ENCODE peak calls at places on chromosomes 1 and 21, in six cellular contexts. V, T, A, Y, B and J are unnamed samples.

GRCh38 chr1:184150776-184151531 is 99.4 kb downstream of the TSEN15 start:
- DNase-seq in T (no peak), Y (no peak), B (no peak), A (no peak), V (no peak), J (no peak)

GRCh38 chr1:211066781-211067384 is 67.1 kb downstream of the KCNH1 start:
- DNase-seq in T (no peak), V (no peak), B (no peak), A (no peak), Y (no peak), J (no peak)

GRCh38 chr21:44897326-44898010 is 23.2 kb downstream of the ITGB2 start:
- DNase-seq in Y (no peak), B (no peak), T (peak), V (peak), A (peak), J (no peak)

GRCh38 chr1:42419449-42419848 is 36.4 kb downstream of the ZMYND12 start:
- DNase-seq in Y (no peak), V (no peak), T (no peak), B (no peak), A (no peak), J (no peak)

GRCh38 chr1:229221106-229222019 is 49.5 kb upstream of the RAB4A start:
- DNase-seq in V (no peak), A (peak), T (no peak), B (no peak), Y (no peak), J (no peak)

GRCh38 chr1:89552481-89553194 is 28.0 kb downstream of the LRRC8B start:
- DNase-seq in A (no peak), B (no peak), V (no peak), T (no peak), Y (no peak), J (peak)

GRCh38 chr1:14142397-14143095 is 442.6 kb downstream of the PRDM2 start:
- DNase-seq in V (no peak), A (no peak), Y (no peak), B (no peak), T (no peak), J (no peak)

GRCh38 chr1:177884499-177885021 is 85.3 kb downstream of the SEC16B start:
- DNase-seq in T (no peak), V (no peak), A (no peak), B (no peak), Y (no peak), J (no peak)

GRCh38 chr1:23422313-23422877 is 2.2 kb downstream of the TCEA3 start:
- DNase-seq in A (peak), T (peak), Y (no peak), V (no peak), B (no peak), J (no peak)

GRCh38 chr21:44450999-44451398 is 4.3 kb upstream of the LRRC3 start:
- DNase-seq in T (no peak), V (no peak), B (no peak), A (no peak), Y (no peak), J (no peak)

GRCh38 chr21:45074048-45074817 is at the start of gene ADARB1:
- DNase-seq in T (peak), V (peak), Y (peak), B (peak), A (peak), J (peak)

GRCh38 chr21:44423312-44423821 is 31.9 kb upstream of the LRRC3 start:
- DNase-seq in Y (no peak), A (no peak), B (no peak), V (no peak), T (no peak), J (no peak)

GRCh38 chr1:43507296-43508295 is 23.1 kb upstream of the PTPRF start:
- DNase-seq in T (no peak), A (no peak), Y (no peak), V (no peak), B (no peak), J (no peak)

GRCh38 chr21:15722591-15723324 is 7.0 kb upstream of the USP25 start:
- DNase-seq in T (no peak), Y (no peak), V (no peak), A (peak), B (no peak), J (no peak)

GRCh38 chr21:34707876-34708325 is 39.1 kb downstream of the CLIC6 start:
- DNase-seq in Y (no peak), B (peak), A (no peak), V (no peak), T (no peak), J (peak)

GRCh38 chr1:168920456-168921094 is 185.9 kb upstream of the ATP1B1 start:
- DNase-seq in T (no peak), Y (no peak), B (no peak), V (no peak), A (peak), J (no peak)

GRCh38 chr1:19432943-19433609 is 52.3 kb downstream of the CAPZB start:
- DNase-seq in V (no peak), B (no peak), Y (no peak), A (no peak), T (no peak), J (no peak)

GRCh38 chr1:5562769-5563168 is 429.5 kb downstream of the NPHP4 start:
- DNase-seq in B (no peak), A (no peak), T (no peak), V (no peak), Y (no peak), J (no peak)

GRCh38 chr1:94917251-94917650 is 9.7 kb downstream of the CNN3 start:
- DNase-seq in A (no peak), T (no peak), Y (no peak), B (no peak), V (no peak), J (no peak)

GRCh38 chr1:41221995-41222991 is 19.8 kb downstream of the SCMH1 start:
- DNase-seq in T (no peak), V (no peak), A (no peak), Y (no peak), B (peak), J (peak)

GRCh38 chr1:203089651-203090045 is 3.8 kb upstream of the MYOG start:
- DNase-seq in V (peak), Y (no peak), T (no peak), A (peak), B (no peak), J (no peak)
- TF ChIP-seq CTCF in V (no peak), Y (no peak), T (no peak), A (no peak), B (no peak), J (no peak)

GRCh38 chr1:59643526-59643925 is 171.2 kb upstream of the HOOK1 start:
- DNase-seq in A (no peak), B (no peak), V (no peak), Y (no peak), T (no peak), J (no peak)

GRCh38 chr1:59641861-59642260 is 172.9 kb upstream of the HOOK1 start:
- DNase-seq in V (no peak), A (no peak), Y (no peak), B (no peak), T (no peak), J (no peak)

GRCh38 chr1:59635057-59635456 is 179.7 kb upstream of the HOOK1 start:
- DNase-seq in Y (no peak), A (no peak), B (no peak), T (no peak), V (no peak), J (no peak)

GRCh38 chr1:59640851-59641250 is 173.9 kb upstream of the HOOK1 start:
- DNase-seq in V (no peak), B (no peak), A (no peak), T (no peak), Y (no peak), J (no peak)

GRCh38 chr1:59638172-59638800 is 176.5 kb upstream of the HOOK1 start:
- DNase-seq in V (no peak), T (peak), A (no peak), Y (no peak), B (no peak), J (no peak)
- TF ChIP-seq CTCF in V (no peak), T (no peak), A (no peak), Y (no peak), B (no peak), J (no peak)

GRCh38 chr1:217881131-217881543 is 250.0 kb downstream of the SPATA17 start:
- DNase-seq in V (no peak), A (no peak), B (no peak), Y (no peak), T (no peak), J (no peak)

DNA sequence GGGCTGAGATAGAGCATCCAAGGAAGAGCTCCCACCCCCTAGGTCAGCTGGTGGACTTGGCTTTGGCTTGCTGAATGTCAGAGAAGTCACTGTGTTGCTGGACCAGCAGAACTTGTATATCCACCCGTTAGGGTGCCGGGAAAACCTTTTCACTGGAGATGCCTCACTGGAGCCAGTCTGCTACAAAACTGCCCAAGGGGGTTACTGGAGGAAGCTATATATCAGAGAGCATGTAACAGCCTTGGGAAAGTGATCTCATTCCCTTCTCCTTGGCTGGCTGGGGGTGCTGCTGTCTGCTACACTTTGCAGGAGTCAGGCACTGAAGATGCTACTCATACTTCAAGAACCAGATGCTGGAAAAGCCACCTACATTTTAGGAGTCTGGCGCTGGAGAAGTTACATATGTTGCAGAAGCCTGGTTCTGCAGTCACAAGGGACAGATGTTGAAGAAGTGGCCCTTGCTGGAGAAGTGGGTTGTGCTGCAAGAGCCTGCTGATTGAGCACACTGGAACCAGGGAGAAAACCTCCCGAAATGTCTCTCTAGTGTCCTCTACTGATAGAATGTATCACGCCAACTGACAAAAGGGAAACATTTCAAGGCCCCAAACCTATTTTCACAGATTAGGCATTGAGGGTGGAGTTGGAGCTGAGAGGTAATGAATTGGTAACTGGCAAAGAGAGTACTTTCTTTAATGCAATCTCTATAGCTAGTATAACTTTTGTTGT is 250.6 kb downstream of the SPATA17 start:
- DNase-seq in B (no peak), A (no peak), V (no peak), Y (no peak), T (no peak), J (no peak)
- TF ChIP-seq CTCF in B (no peak), A (no peak), V (no peak), Y (no peak), T (no peak), J (no peak)

DNA sequence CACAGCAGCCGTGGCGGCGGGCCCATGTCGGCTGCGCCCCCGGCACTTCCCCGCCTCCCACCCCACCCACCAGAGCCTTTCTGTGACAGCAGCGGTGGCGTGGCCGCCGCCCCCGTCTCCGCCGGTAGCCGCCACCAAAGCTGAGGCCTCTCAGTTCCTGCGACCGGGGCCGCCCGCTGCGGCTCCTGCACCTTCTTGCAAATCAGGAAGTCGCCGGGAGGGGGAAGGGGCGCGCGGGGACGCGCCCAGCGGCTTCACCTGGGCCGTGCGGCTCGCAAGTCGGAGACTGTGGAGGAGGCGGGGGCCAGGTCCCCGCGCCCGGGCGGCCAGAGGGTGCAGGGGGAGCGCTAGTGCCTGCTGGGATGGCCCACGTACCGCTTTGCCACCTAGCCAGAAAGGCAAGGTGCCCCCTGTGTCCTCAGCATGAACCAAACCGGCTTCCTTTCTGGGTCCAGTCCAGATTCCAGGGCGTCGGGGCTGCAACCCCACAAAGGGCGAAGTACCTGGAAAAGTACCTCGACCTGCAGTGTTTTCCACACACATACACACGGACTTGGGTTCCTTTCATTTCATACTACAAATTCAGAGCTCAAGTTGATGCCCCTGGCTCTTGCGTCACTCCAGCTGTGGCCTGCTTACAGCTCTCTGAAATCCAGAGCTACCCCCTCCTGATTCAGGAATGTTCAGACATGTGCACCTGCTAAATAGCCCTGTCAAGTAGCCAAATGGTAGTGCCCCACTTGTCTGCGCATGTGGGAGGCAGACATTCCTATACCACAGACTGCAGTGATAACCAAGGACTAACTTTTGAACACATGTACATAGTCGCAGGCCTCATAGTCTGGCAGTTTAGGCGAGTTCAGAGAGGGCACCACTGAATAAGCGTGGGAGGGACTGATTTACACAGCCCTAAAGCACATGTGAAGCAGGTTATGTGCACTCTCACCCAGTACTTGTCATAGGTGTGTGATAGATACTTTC is at the start of gene DENND1B:
- DNase-seq in B (peak), V (peak), A (peak), Y (peak), T (peak), J (peak)
- TF ChIP-seq CTCF in B (no peak), V (no peak), A (no peak), Y (peak), T (no peak), J (no peak)

GRCh38 chr1:180231506-180232420 is 1.7 kb downstream of the LHX4 start:
- DNase-seq in T (peak), A (no peak), B (no peak), V (peak), Y (no peak), J (peak)
- TF ChIP-seq CTCF in T (no peak), A (no peak), B (no peak), V (no peak), Y (no peak), J (no peak)

GRCh38 chr1:30876451-30877204 is 31.9 kb downstream of the SDC3 start:
- DNase-seq in V (no peak), Y (no peak), T (no peak), A (no peak), B (no peak), J (no peak)
- TF ChIP-seq CTCF in V (no peak), Y (peak), T (no peak), A (no peak), B (no peak), J (no peak)

GRCh38 chr1:68320349-68320748 is 88.0 kb upstream of the WLS start:
- DNase-seq in T (no peak), A (no peak), V (peak), Y (no peak), B (no peak), J (no peak)

GRCh38 chr1:68319907-68320306 is 87.6 kb upstream of the WLS start:
- DNase-seq in T (no peak), V (no peak), Y (no peak), B (no peak), A (no peak), J (no peak)

GRCh38 chr1:68322837-68323687 is 90.7 kb upstream of the WLS start:
- DNase-seq in B (no peak), Y (no peak), A (no peak), T (peak), V (no peak), J (no peak)

GRCh38 chr1:68322096-68322495 is 89.8 kb upstream of the WLS start:
- DNase-seq in Y (no peak), T (no peak), A (no peak), V (no peak), B (no peak), J (no peak)

GRCh38 chr1:68321084-68321685 is 88.9 kb upstream of the WLS start:
- DNase-seq in A (peak), T (peak), V (peak), Y (peak), B (no peak), J (peak)
- TF ChIP-seq CTCF in A (no peak), T (peak), V (no peak), Y (peak), B (no peak), J (peak)